ENCODE peak calls at places on chromosome 15, in ten cellular contexts. D is activated gamma-delta T cell treated with Interleukin-2 at 50 U/mL for 16 hours; K is NCI-H2081; W is stimulated activated CD8-positive, alpha-beta memory T cell treated with anti-CD3 and anti-CD28 coated beads, Interleukin-4, amount 100 ng/mL, for 4 hours; C is CD8-positive, alpha-beta memory T cell; M is HEK293T; Y is mucosa of descending colon; T is aorta; U is activated T-cell treated with anti-CD3 and anti-CD28 coated beads for 24 hours; A is ELF-1. Q is an unnamed sample.

GRCh38 chr15:35181538-35181937 is 96.4 kb upstream of the NANOGP8 start:
- DNase-seq in C (no peak), K (no peak), W (no peak), D (no peak), A (no peak), M (no peak), Y (no peak), T (no peak), U (no peak), Q (no peak)

GRCh38 chr15:71226536-71227455 is 111.5 kb downstream of the THSD4 start:
- DNase-seq in D (no peak), T (no peak), U (no peak), Y (no peak), K (no peak), C (no peak), A (no peak), W (no peak), M (no peak), Q (no peak)

GRCh38 chr15:56835598-56836275 is 82.7 kb upstream of the TCF12 start:
- DNase-seq in D (no peak), M (no peak), K (no peak), A (no peak), C (no peak), U (no peak), W (no peak), Y (no peak), T (no peak), Q (no peak)

GRCh38 chr15:58467722-58468436 is 36.1 kb downstream of the LIPC start:
- DNase-seq in U (no peak), K (no peak), A (no peak), Y (no peak), T (no peak), M (no peak), W (no peak), D (no peak), C (no peak), Q (no peak)

GRCh38 chr15:58487724-58488120 is 55.9 kb downstream of the LIPC start:
- DNase-seq in W (no peak), Y (no peak), K (no peak), D (no peak), U (no peak), A (no peak), C (no peak), M (no peak), T (no peak), Q (no peak)

GRCh38 chr15:62253294-62253693 is 88.2 kb upstream of the C2CD4B start:
- DNase-seq in M (no peak), A (peak; percentile 19), T (no peak), Y (no peak), D (no peak), W (no peak), C (no peak), K (no peak), U (no peak), Q (no peak)

GRCh38 chr15:80325206-80325605 is 73.2 kb upstream of the CTXND1 start:
- DNase-seq in W (no peak), M (no peak), T (no peak), K (no peak), D (no peak), U (no peak), Y (no peak), A (no peak), C (no peak), Q (no peak)

GRCh38 chr15:75904241-75904631 is 558 bp downstream of the FBXO22 start:
- DNase-seq in C (no peak), U (peak; percentile 13), T (peak; percentile 48), D (peak; percentile 5), A (peak; percentile 71), M (peak; percentile 50), W (no peak), Y (peak; percentile 51), K (peak; percentile 17), Q (no peak)

GRCh38 chr15:101051291-101052030 is 132.3 kb downstream of the LRRK1 start:
- DNase-seq in K (no peak), W (no peak), C (no peak), Y (peak; percentile 0), U (no peak), D (no peak), A (no peak), T (no peak), M (no peak), Q (no peak)

GRCh38 chr15:67820147-67820991 is 4.9 kb upstream of the SKOR1 start:
- DNase-seq in W (no peak), D (no peak), C (no peak), T (no peak), A (no peak), M (no peak), K (no peak), Y (no peak), U (no peak), Q (no peak)

GRCh38 chr15:48939686-48940085 is 24.0 kb downstream of the SHC4 start:
- DNase-seq in W (no peak), Y (no peak), U (no peak), T (peak; percentile 50), K (no peak), C (no peak), M (no peak), D (no peak), A (no peak), Q (no peak)

GRCh38 chr15:39593071-39594055 is 12.5 kb downstream of the THBS1 start:
- DNase-seq in U (no peak), D (no peak), Y (no peak), K (no peak), A (no peak), M (no peak), C (no peak), T (no peak), W (no peak), Q (no peak)

GRCh38 chr15:82677720-82678323 is 30.7 kb upstream of the CPEB1 start:
- DNase-seq in A (no peak), K (no peak), D (no peak), W (no peak), U (no peak), T (no peak), Y (no peak), C (no peak), M (no peak), Q (no peak)

GRCh38 chr15:68384451-68385239 is 47.3 kb downstream of the ITGA11 start:
- DNase-seq in A (peak; percentile 30), Y (no peak), U (no peak), K (no peak), M (no peak), W (no peak), T (peak; percentile 81), D (no peak), C (no peak), Q (no peak)

GRCh38 chr15:70329179-70329578 is 231.5 kb upstream of the TLE3 start:
- DNase-seq in D (no peak), M (no peak), T (peak; percentile 60), C (no peak), K (no peak), A (no peak), Y (no peak), U (no peak), W (no peak), Q (no peak)

GRCh38 chr15:83516935-83517334 is 69.8 kb downstream of the SH3GL3 start:
- DNase-seq in Y (no peak), K (no peak), M (no peak), U (no peak), W (no peak), A (no peak), C (no peak), T (no peak), D (no peak), Q (no peak)

GRCh38 chr15:75782926-75783325 is 60.3 kb upstream of the UBE2Q2 start:
- DNase-seq in C (no peak), T (no peak), D (no peak), M (no peak), A (no peak), W (no peak), U (no peak), Y (no peak), K (no peak), Q (no peak)

GRCh38 chr15:41804920-41805666 is 22.8 kb upstream of the JMJD7 start:
- DNase-seq in Y (no peak), T (no peak), U (no peak), K (no peak), C (no peak), D (no peak), W (no peak), M (no peak), A (no peak), Q (no peak)

GRCh38 chr15:52247032-52247431 is 48.6 kb downstream of the MYO5C start:
- DNase-seq in M (no peak), C (no peak), D (no peak), A (no peak), U (no peak), W (no peak), Y (no peak), K (no peak), T (no peak), Q (no peak)